ENCODE peak calls at places on chromosomes 3 and 15, in ten cellular contexts. D, W, R, F, M, U, S, Z, J and K are unnamed samples.

GRCh38 chr3:134630506-134630905 is 20.3 kb downstream of the KY start:
- DNase-seq in D (no peak), W (no peak), R (peak; percentile 24), F (no peak), M (peak; percentile 33), U (no peak), S (no peak), Z (no peak), J (no peak), K (no peak)

GRCh38 chr3:23697416-23697815 is 108.3 kb upstream of the UBE2E1 start:
- DNase-seq in D (no peak), W (no peak), R (no peak), F (no peak), M (no peak), U (no peak), S (no peak), Z (no peak), J (no peak), K (no peak)

GRCh38 chr3:182605882-182606611 is 187.3 kb upstream of the ATP11B start:
- DNase-seq in D (no peak), W (no peak), R (no peak), F (no peak), M (no peak), U (no peak), S (no peak), Z (no peak), J (no peak), K (no peak)

GRCh38 chr15:35540885-35541284 is 5.1 kb downstream of the DPH6 start:
- DNase-seq in D (no peak), W (no peak), R (no peak), F (no peak), M (peak; percentile 89), U (no peak), S (no peak), Z (no peak), J (no peak), K (no peak)

GRCh38 chr3:60622349-60622748 is 628.9 kb downstream of the FHIT start:
- DNase-seq in D (no peak), W (no peak), R (no peak), F (no peak), M (no peak), U (no peak), S (no peak), Z (no peak), J (no peak), K (no peak)

GRCh38 chr3:28971156-28971555 is 309.7 kb upstream of the RBMS3 start:
- DNase-seq in D (no peak), W (no peak), R (no peak), F (no peak), M (no peak), U (no peak), S (no peak), Z (peak; percentile 80), J (no peak), K (no peak)

GRCh38 chr15:29747837-29748417 is 74.3 kb downstream of the TJP1 start:
- DNase-seq in D (peak; percentile 8), W (no peak), R (no peak), F (no peak), M (peak; percentile 37), U (no peak), S (no peak), Z (peak; percentile 49), J (no peak), K (no peak)

GRCh38 chr3:42961633-42962032 is 17.5 kb upstream of the GASK1A start:
- DNase-seq in D (peak; percentile 41), W (peak; percentile 29), R (peak; percentile 29), F (no peak), M (peak; percentile 56), U (peak; percentile 55), S (peak; percentile 37), Z (peak; percentile 55), J (peak; percentile 47), K (no peak)

GRCh38 chr3:193774916-193775285 is 181.9 kb downstream of the OPA1 start:
- DNase-seq in D (no peak), W (no peak), R (no peak), F (no peak), M (no peak), U (no peak), S (no peak), Z (no peak), J (no peak), K (no peak)

GRCh38 chr3:31066999-31067398 is 172.5 kb upstream of the GADL1 start:
- DNase-seq in D (no peak), W (no peak), R (no peak), F (no peak), M (peak; percentile 97), U (no peak), S (no peak), Z (no peak), J (no peak), K (no peak)

GRCh38 chr3:52530918-52531635 is 2.6 kb downstream of the NT5DC2 start:
- DNase-seq in D (no peak), W (peak; percentile 62), R (peak; percentile 19), F (no peak), M (no peak), U (no peak), S (no peak), Z (no peak), J (peak; percentile 20), K (peak; percentile 67)

GRCh38 chr15:52738311-52738710 is 51.8 kb downstream of the ONECUT1 start:
- DNase-seq in D (no peak), W (no peak), R (no peak), F (no peak), M (no peak), U (no peak), S (no peak), Z (no peak), J (no peak), K (no peak)

GRCh38 chr15:90232941-90233700 is 620 bp downstream of the CIB1 start:
- DNase-seq in D (no peak), W (peak; percentile 56), R (peak; percentile 74), F (no peak), M (peak; percentile 26), U (peak; percentile 88), S (peak; percentile 87), Z (peak; percentile 52), J (no peak), K (peak; percentile 93)
- TF ChIP-seq CTCF in D (peak; percentile 37), W (peak; percentile 45), R (peak; percentile 23), F (peak; percentile 76), M (peak; percentile 40), U (peak; percentile 80), S (peak; percentile 85), Z (peak; percentile 34), J (peak; percentile 15), K (peak; percentile 35)

DNA sequence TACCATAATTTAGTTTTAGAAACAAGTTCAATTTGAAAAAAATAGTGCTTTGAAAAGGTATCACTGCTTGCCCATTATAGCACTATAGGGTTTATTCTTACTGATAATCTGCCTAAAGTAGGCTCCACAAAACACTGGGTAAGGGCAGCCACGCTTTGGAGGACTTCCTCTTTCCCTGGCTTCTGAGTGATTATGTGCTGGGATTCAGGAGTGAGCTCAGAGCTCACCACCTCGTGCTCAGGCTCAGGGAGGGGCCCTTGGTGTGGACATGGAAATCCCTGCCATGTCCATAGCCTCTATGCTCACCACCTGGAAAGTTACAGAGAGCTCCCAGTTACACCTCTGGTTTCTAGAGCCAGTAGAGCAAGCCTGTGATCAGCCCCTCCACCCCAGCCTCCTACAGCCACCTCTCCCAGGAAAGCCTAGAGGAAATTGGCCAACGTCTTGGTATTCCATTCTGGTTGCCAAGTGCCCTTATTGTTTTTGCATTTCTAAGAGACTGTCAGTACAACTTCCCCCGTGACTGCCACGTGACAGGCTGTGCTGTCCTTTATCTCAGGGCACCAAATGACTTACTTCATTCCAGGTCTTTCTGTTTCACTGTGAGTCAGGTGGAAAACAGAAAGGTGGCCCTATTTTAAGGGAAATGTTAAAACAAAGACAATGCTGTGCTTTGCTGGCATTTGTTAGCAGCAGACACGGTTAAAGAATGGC is 316.0 kb downstream of the RORA start:
- DNase-seq in D (no peak), W (no peak), R (peak; percentile 42), F (no peak), M (no peak), U (peak; percentile 67), S (no peak), Z (peak; percentile 20), J (no peak), K (no peak)
- H3K27ac ChIP-seq in D (no peak overlapping the region), W (no peak overlapping the region), R (no peak overlapping the region), F (no peak overlapping the region), M (no peak overlapping the region), U (no peak overlapping the region), S (no peak overlapping the region), Z (no peak overlapping the region), J (no peak overlapping the region), K (no peak overlapping the region)

DNA sequence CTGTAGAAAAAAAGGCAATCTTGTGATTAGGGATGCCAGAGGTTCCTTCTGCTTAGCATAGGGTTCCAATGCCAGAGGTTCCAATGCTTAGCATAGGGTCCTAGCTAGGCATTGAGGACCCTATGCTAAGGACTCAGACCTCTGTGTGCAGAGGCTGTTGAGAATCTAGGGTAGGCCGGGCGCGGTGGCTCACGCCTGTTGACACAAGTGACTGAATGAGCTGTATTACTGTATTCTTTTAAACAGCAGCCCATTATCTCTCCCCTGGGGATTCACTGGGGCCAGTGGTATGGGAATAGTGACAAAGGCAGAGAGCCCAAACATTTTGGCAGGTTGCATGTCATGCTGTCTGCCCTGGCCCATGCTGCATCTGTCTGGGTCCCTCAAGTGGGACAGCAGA is 16.2 kb downstream of the PAK6 start:
- DNase-seq in D (no peak), W (no peak), R (no peak), F (no peak), M (no peak), U (no peak), S (no peak), Z (no peak), J (no peak), K (no peak)
- TF ChIP-seq POLR2A in D (no peak), W (no peak), R (no peak), F (no peak), M (no peak), U (no peak), S (no peak), Z (no peak), J (no peak), K (no peak)

GRCh38 chr3:174229916-174230315 is 629.2 kb upstream of the NAALADL2 start:
- DNase-seq in D (no peak), W (no peak), R (no peak), F (no peak), M (peak; percentile 4), U (no peak), S (no peak), Z (no peak), J (no peak), K (no peak)
- TF ChIP-seq CTCF in D (no peak), W (no peak), R (no peak), F (no peak), M (no peak), U (no peak), S (no peak), Z (no peak), J (no peak), K (no peak)